ENCODE peak calls at places on chromosomes 7 and 10, in eight cellular contexts. One of them, this sample, is unnamed.

GRCh38 chr7:29116361-29116760 is 30.0 kb downstream of the CPVL start:
- DNase-seq in cardiac muscle cell: no peak
- DNase-seq in KBM-7: no peak
- DNase-seq in NCI-H146: no peak
- DNase-seq in aorta: no peak
- DNase-seq in neuronal stem cell: no peak
- DNase-seq in NB4: no peak
- DNase-seq in endothelial cell: no peak
- DNase-seq in this sample: no peak

GRCh38 chr10:21160116-21160515 is 263.0 kb upstream of the NEBL start:
- DNase-seq in cardiac muscle cell: no peak
- DNase-seq in NCI-H146: peak
- DNase-seq in NB4: no peak
- DNase-seq in aorta: no peak
- DNase-seq in neuronal stem cell: no peak
- DNase-seq in endothelial cell: no peak
- DNase-seq in KBM-7: no peak
- DNase-seq in this sample: no peak

GRCh38 chr10:17001961-17002749 is 127.5 kb downstream of the CUBN start:
- DNase-seq in KBM-7: peak
- DNase-seq in aorta: no peak
- DNase-seq in NCI-H146: no peak
- DNase-seq in NB4: no peak
- DNase-seq in neuronal stem cell: no peak
- DNase-seq in cardiac muscle cell: no peak
- DNase-seq in endothelial cell: no peak
- DNase-seq in this sample: no peak

GRCh38 chr7:79988642-79989041 is 146.0 kb upstream of the GNAI1 start:
- DNase-seq in endothelial cell: no peak
- DNase-seq in neuronal stem cell: no peak
- DNase-seq in NB4: no peak
- DNase-seq in NCI-H146: no peak
- DNase-seq in KBM-7: no peak
- DNase-seq in cardiac muscle cell: no peak
- DNase-seq in aorta: no peak
- DNase-seq in this sample: no peak

GRCh38 chr10:86265877-86266259 is 100.7 kb downstream of the GRID1 start:
- DNase-seq in KBM-7: no peak
- DNase-seq in cardiac muscle cell: no peak
- DNase-seq in NCI-H146: no peak
- DNase-seq in neuronal stem cell: no peak
- DNase-seq in NB4: no peak
- DNase-seq in aorta: no peak
- DNase-seq in endothelial cell: no peak
- DNase-seq in this sample: no peak

GRCh38 chr7:130909881-130910672 is 176.1 kb upstream of the KLF14 start:
- DNase-seq in aorta: no peak
- DNase-seq in neuronal stem cell: no peak
- DNase-seq in NB4: no peak
- DNase-seq in KBM-7: no peak
- DNase-seq in endothelial cell: no peak
- DNase-seq in cardiac muscle cell: no peak
- DNase-seq in NCI-H146: no peak
- DNase-seq in this sample: no peak

GRCh38 chr7:103124429-103124979 is 24.4 kb downstream of the NAPEPLD start:
- DNase-seq in aorta: no peak
- DNase-seq in endothelial cell: no peak
- DNase-seq in NCI-H146: no peak
- DNase-seq in cardiac muscle cell: no peak
- DNase-seq in KBM-7: no peak
- DNase-seq in NB4: no peak
- DNase-seq in neuronal stem cell: no peak
- DNase-seq in this sample: no peak

GRCh38 chr7:124635416-124635815 is 130.2 kb downstream of the GPR37 start:
- DNase-seq in NB4: peak
- DNase-seq in endothelial cell: no peak
- DNase-seq in cardiac muscle cell: no peak
- DNase-seq in neuronal stem cell: no peak
- DNase-seq in aorta: no peak
- DNase-seq in KBM-7: no peak
- DNase-seq in NCI-H146: no peak
- DNase-seq in this sample: no peak

GRCh38 chr10:124632064-124632531 is 112.1 kb downstream of the FAM53B start:
- DNase-seq in neuronal stem cell: no peak
- DNase-seq in cardiac muscle cell: peak
- DNase-seq in endothelial cell: peak
- DNase-seq in aorta: no peak
- DNase-seq in KBM-7: peak
- DNase-seq in NCI-H146: peak
- DNase-seq in NB4: peak
- DNase-seq in this sample: no peak

GRCh38 chr10:78346721-78347120 is 313.1 kb downstream of the RPS24 start:
- DNase-seq in endothelial cell: no peak
- DNase-seq in cardiac muscle cell: no peak
- DNase-seq in aorta: no peak
- DNase-seq in NB4: no peak
- DNase-seq in KBM-7: no peak
- DNase-seq in neuronal stem cell: no peak
- DNase-seq in NCI-H146: no peak
- DNase-seq in this sample: no peak

GRCh38 chr10:59079386-59080226 is 96.8 kb upstream of the PHYHIPL start:
- DNase-seq in KBM-7: no peak
- DNase-seq in NB4: no peak
- DNase-seq in endothelial cell: no peak
- DNase-seq in aorta: no peak
- DNase-seq in NCI-H146: no peak
- DNase-seq in cardiac muscle cell: no peak
- DNase-seq in neuronal stem cell: no peak
- DNase-seq in this sample: no peak

GRCh38 chr7:30074422-30075030 is 46.3 kb downstream of the PLEKHA8 start:
- DNase-seq in endothelial cell: no peak
- DNase-seq in aorta: no peak
- DNase-seq in cardiac muscle cell: peak
- DNase-seq in NB4: peak
- DNase-seq in KBM-7: peak
- DNase-seq in NCI-H146: peak
- DNase-seq in neuronal stem cell: no peak
- DNase-seq in this sample: peak

GRCh38 chr10:32131388-32131787 is 75.2 kb upstream of the KIF5B start:
- DNase-seq in KBM-7: peak
- DNase-seq in neuronal stem cell: no peak
- DNase-seq in aorta: no peak
- DNase-seq in NCI-H146: no peak
- DNase-seq in NB4: no peak
- DNase-seq in endothelial cell: no peak
- DNase-seq in cardiac muscle cell: no peak
- DNase-seq in this sample: no peak

GRCh38 chr10:23405540-23405939 is 33.3 kb upstream of the OTUD1 start:
- DNase-seq in neuronal stem cell: no peak
- DNase-seq in NB4: peak
- DNase-seq in cardiac muscle cell: no peak
- DNase-seq in aorta: no peak
- DNase-seq in KBM-7: no peak
- DNase-seq in NCI-H146: no peak
- DNase-seq in endothelial cell: no peak
- DNase-seq in this sample: no peak

GRCh38 chr7:121038717-121039509 is 50.4 kb downstream of the CPED1 start:
- DNase-seq in neuronal stem cell: no peak
- DNase-seq in KBM-7: no peak
- DNase-seq in NCI-H146: no peak
- DNase-seq in endothelial cell: no peak
- DNase-seq in cardiac muscle cell: no peak
- DNase-seq in aorta: no peak
- DNase-seq in NB4: no peak
- DNase-seq in this sample: no peak

GRCh38 chr7:121073463-121074099 is 85.1 kb downstream of the CPED1 start:
- DNase-seq in endothelial cell: no peak
- DNase-seq in neuronal stem cell: no peak
- DNase-seq in NB4: no peak
- DNase-seq in NCI-H146: no peak
- DNase-seq in cardiac muscle cell: no peak
- DNase-seq in KBM-7: no peak
- DNase-seq in aorta: no peak
- DNase-seq in this sample: no peak

GRCh38 chr10:61586829-61587228 is 75.9 kb upstream of the CABCOCO1 start:
- DNase-seq in NB4: no peak
- DNase-seq in endothelial cell: no peak
- DNase-seq in neuronal stem cell: no peak
- DNase-seq in aorta: no peak
- DNase-seq in KBM-7: no peak
- DNase-seq in cardiac muscle cell: no peak
- DNase-seq in NCI-H146: no peak
- DNase-seq in this sample: no peak

GRCh38 chr10:3825244-3825643 is 40.2 kb upstream of the KLF6 start:
- DNase-seq in NCI-H146: no peak
- DNase-seq in NB4: no peak
- DNase-seq in neuronal stem cell: no peak
- DNase-seq in cardiac muscle cell: no peak
- DNase-seq in KBM-7: no peak
- DNase-seq in aorta: no peak
- DNase-seq in endothelial cell: no peak
- DNase-seq in this sample: no peak

GRCh38 chr10:50304655-50305054 is 53.3 kb upstream of the ASAH2 start:
- DNase-seq in NB4: no peak
- DNase-seq in neuronal stem cell: no peak
- DNase-seq in KBM-7: no peak
- DNase-seq in endothelial cell: no peak
- DNase-seq in aorta: no peak
- DNase-seq in cardiac muscle cell: no peak
- DNase-seq in NCI-H146: no peak
- DNase-seq in this sample: no peak

GRCh38 chr10:70117646-70118045 is 15.0 kb downstream of the AIFM2 start:
- DNase-seq in NB4: no peak
- DNase-seq in KBM-7: no peak
- DNase-seq in cardiac muscle cell: no peak
- DNase-seq in NCI-H146: no peak
- DNase-seq in endothelial cell: no peak
- DNase-seq in aorta: no peak
- DNase-seq in neuronal stem cell: no peak
- DNase-seq in this sample: no peak